ENCODE peak calls at places on chromosomes 12 and 14, in four cellular contexts. One of them, this sample, is unnamed.

GRCh38 chr12:130202201-130202600 is 39.9 kb downstream of the FZD10 start:
- DNase-seq in hepatocyte: no peak
- DNase-seq in uterus: no peak
- DNase-seq in tibial nerve: no peak
- DNase-seq in this sample: no peak

GRCh38 chr14:50000215-50001145 is 107.6 kb downstream of the ARF6 start:
- DNase-seq in hepatocyte: peak; percentile 82
- DNase-seq in uterus: peak; percentile 62
- DNase-seq in tibial nerve: peak; percentile 42
- DNase-seq in this sample: no peak

GRCh38 chr12:71581206-71581605 is 82.4 kb downstream of the ZFC3H1 start:
- DNase-seq in hepatocyte: no peak
- DNase-seq in uterus: no peak
- DNase-seq in tibial nerve: no peak
- DNase-seq in this sample: no peak

GRCh38 chr12:127539499-127539898 is 727.5 kb upstream of the TMEM132C start:
- DNase-seq in hepatocyte: no peak
- DNase-seq in uterus: no peak
- DNase-seq in tibial nerve: no peak
- DNase-seq in this sample: no peak

GRCh38 chr14:94897092-94897491 is 127.2 kb upstream of the GSC start:
- DNase-seq in hepatocyte: no peak
- DNase-seq in uterus: no peak
- DNase-seq in tibial nerve: no peak
- DNase-seq in this sample: no peak

GRCh38 chr12:12941450-12942350 is 10.3 kb downstream of the GPRC5D start:
- DNase-seq in hepatocyte: no peak
- DNase-seq in uterus: no peak
- DNase-seq in tibial nerve: no peak
- DNase-seq in this sample: no peak

GRCh38 chr12:123894823-123895338 is 77.8 kb downstream of the CCDC92 start:
- DNase-seq in hepatocyte: no peak
- DNase-seq in uterus: no peak
- DNase-seq in tibial nerve: no peak
- DNase-seq in this sample: no peak

GRCh38 chr12:29519585-29520182 is 22.2 kb upstream of the OVCH1 start:
- DNase-seq in hepatocyte: peak; percentile 60
- DNase-seq in uterus: peak; percentile 23
- DNase-seq in tibial nerve: peak; percentile 64
- DNase-seq in this sample: peak; percentile 24

GRCh38 chr14:22521449-22522239 is 67.4 kb downstream of the DAD1 start:
- DNase-seq in hepatocyte: no peak
- DNase-seq in uterus: no peak
- DNase-seq in tibial nerve: no peak
- DNase-seq in this sample: no peak

GRCh38 chr12:107537464-107538119 is 148.0 kb upstream of the PWP1 start:
- DNase-seq in hepatocyte: no peak
- DNase-seq in uterus: no peak
- DNase-seq in tibial nerve: no peak
- DNase-seq in this sample: no peak

GRCh38 chr12:25845415-25845814 is 113.1 kb upstream of the RASSF8 start:
- DNase-seq in hepatocyte: no peak
- DNase-seq in uterus: no peak
- DNase-seq in tibial nerve: no peak
- DNase-seq in this sample: no peak

GRCh38 chr12:42648061-42648460 is 58.5 kb upstream of the PRICKLE1 start:
- DNase-seq in hepatocyte: no peak
- DNase-seq in uterus: no peak
- DNase-seq in tibial nerve: no peak
- DNase-seq in this sample: no peak

GRCh38 chr12:79127268-79127895 is 262.8 kb downstream of the SYT1 start:
- DNase-seq in hepatocyte: peak; percentile 4
- DNase-seq in uterus: no peak
- DNase-seq in tibial nerve: no peak
- DNase-seq in this sample: peak; percentile 58

GRCh38 chr12:74980510-74980909 is 229.1 kb downstream of the KCNC2 start:
- DNase-seq in hepatocyte: peak; percentile 25
- DNase-seq in uterus: no peak
- DNase-seq in tibial nerve: no peak
- DNase-seq in this sample: no peak

GRCh38 chr12:132554857-132555630 is 55.3 kb downstream of the LRCOL1 start:
- DNase-seq in hepatocyte: no peak
- DNase-seq in uterus: no peak
- DNase-seq in tibial nerve: no peak
- DNase-seq in this sample: no peak

GRCh38 chr14:94015223-94015622 is 10.9 kb upstream of the OTUB2 start:
- DNase-seq in hepatocyte: no peak
- DNase-seq in uterus: no peak
- DNase-seq in tibial nerve: no peak
- DNase-seq in this sample: no peak

GRCh38 chr12:117042171-117042809 is 56.9 kb downstream of the TESC start:
- DNase-seq in hepatocyte: peak; percentile 80
- DNase-seq in uterus: no peak
- DNase-seq in tibial nerve: no peak
- DNase-seq in this sample: peak; percentile 27

GRCh38 chr14:37763266-37763665 is 167.8 kb downstream of the TTC6 start:
- DNase-seq in hepatocyte: no peak
- DNase-seq in uterus: no peak
- DNase-seq in tibial nerve: no peak
- DNase-seq in this sample: no peak

GRCh38 chr12:130456375-130457199 is 118.9 kb downstream of the PIWIL1 start:
- DNase-seq in hepatocyte: peak; percentile 24
- DNase-seq in uterus: no peak
- DNase-seq in tibial nerve: no peak
- DNase-seq in this sample: no peak

GRCh38 chr14:55500219-55500701 is 59.8 kb upstream of the TBPL2 start:
- DNase-seq in hepatocyte: no peak
- DNase-seq in uterus: no peak
- DNase-seq in tibial nerve: no peak
- DNase-seq in this sample: no peak

GRCh38 chr12:3712209-3712992 is 40.5 kb downstream of the CRACR2A start:
- DNase-seq in hepatocyte: no peak
- DNase-seq in uterus: no peak
- DNase-seq in tibial nerve: no peak
- DNase-seq in this sample: no peak

GRCh38 chr14:63328787-63329737 is 10.3 kb upstream of the GPHB5 start:
- DNase-seq in hepatocyte: no peak
- DNase-seq in uterus: no peak
- DNase-seq in tibial nerve: no peak
- DNase-seq in this sample: no peak

GRCh38 chr12:52942914-52943207 is 6.1 kb upstream of the KRT18 start:
- DNase-seq in hepatocyte: no peak
- DNase-seq in uterus: no peak
- DNase-seq in tibial nerve: no peak
- DNase-seq in this sample: no peak

GRCh38 chr12:110807640-110808039 is 39.1 kb upstream of the CCDC63 start:
- DNase-seq in hepatocyte: no peak
- DNase-seq in uterus: no peak
- DNase-seq in tibial nerve: no peak
- DNase-seq in this sample: no peak

GRCh38 chr12:123607756-123608155 is 5.9 kb downstream of the DDX55 start:
- DNase-seq in hepatocyte: no peak
- DNase-seq in uterus: no peak
- DNase-seq in tibial nerve: no peak
- DNase-seq in this sample: no peak

GRCh38 chr12:47071241-47071852 is 8.1 kb upstream of the PCED1B start:
- DNase-seq in hepatocyte: peak; percentile 28
- DNase-seq in uterus: no peak
- DNase-seq in tibial nerve: no peak
- DNase-seq in this sample: no peak

GRCh38 chr12:16531623-16532022 is 74.3 kb downstream of the LMO3 start:
- DNase-seq in hepatocyte: no peak
- DNase-seq in uterus: no peak
- DNase-seq in tibial nerve: no peak
- DNase-seq in this sample: no peak

GRCh38 chr14:70257526-70257925 is 68.8 kb upstream of the SLC8A3 start:
- DNase-seq in hepatocyte: no peak
- DNase-seq in uterus: no peak
- DNase-seq in tibial nerve: no peak
- DNase-seq in this sample: no peak

GRCh38 chr12:49946497-49946896 is 4.0 kb upstream of the AQP2 start:
- DNase-seq in hepatocyte: no peak
- DNase-seq in uterus: no peak
- DNase-seq in tibial nerve: no peak
- DNase-seq in this sample: no peak

GRCh38 chr12:120996133-120996746 is 17.9 kb downstream of the HNF1A start:
- DNase-seq in hepatocyte: no peak
- DNase-seq in uterus: no peak
- DNase-seq in tibial nerve: no peak
- DNase-seq in this sample: no peak

GRCh38 chr14:31582286-31582691 is 21.1 kb downstream of the NUBPL start:
- DNase-seq in hepatocyte: no peak
- DNase-seq in uterus: peak; percentile 35
- DNase-seq in tibial nerve: peak; percentile 52
- DNase-seq in this sample: no peak

GRCh38 chr12:118480235-118480634 is 103.9 kb downstream of the SUDS3 start:
- DNase-seq in hepatocyte: no peak
- DNase-seq in uterus: no peak
- DNase-seq in tibial nerve: no peak
- DNase-seq in this sample: no peak

GRCh38 chr12:2298556-2299195 is 245.9 kb downstream of the CACNA1C start:
- DNase-seq in hepatocyte: no peak
- DNase-seq in uterus: no peak
- DNase-seq in tibial nerve: no peak
- DNase-seq in this sample: no peak

GRCh38 chr12:121114019-121114639 is 18.5 kb upstream of the P2RX7 start:
- DNase-seq in hepatocyte: no peak
- DNase-seq in uterus: no peak
- DNase-seq in tibial nerve: no peak
- DNase-seq in this sample: no peak

GRCh38 chr14:23432102-23432925 is 3.1 kb downstream of the MYH7 start:
- DNase-seq in hepatocyte: no peak
- DNase-seq in uterus: no peak
- DNase-seq in tibial nerve: no peak
- DNase-seq in this sample: no peak

GRCh38 chr14:29156096-29156495 is 389.5 kb downstream of the FOXG1 start:
- DNase-seq in hepatocyte: no peak
- DNase-seq in uterus: no peak
- DNase-seq in tibial nerve: no peak
- DNase-seq in this sample: no peak

GRCh38 chr14:35088514-35088913 is 33.3 kb downstream of the PPP2R3C start:
- DNase-seq in hepatocyte: no peak
- DNase-seq in uterus: no peak
- DNase-seq in tibial nerve: no peak
- DNase-seq in this sample: no peak

GRCh38 chr14:75279739-75280447 is 1.3 kb downstream of the FOS start:
- DNase-seq in hepatocyte: peak; percentile 42
- DNase-seq in uterus: peak; percentile 45
- DNase-seq in tibial nerve: no peak
- DNase-seq in this sample: no peak

GRCh38 chr14:75280448-75280830 is 1.8 kb downstream of the FOS start:
- DNase-seq in hepatocyte: no peak
- DNase-seq in uterus: no peak
- DNase-seq in tibial nerve: no peak
- DNase-seq in this sample: no peak

GRCh38 chr14:75281691-75282000 is 3.0 kb downstream of the FOS start:
- DNase-seq in hepatocyte: no peak
- DNase-seq in uterus: no peak
- DNase-seq in tibial nerve: no peak
- DNase-seq in this sample: no peak

GRCh38 chr14:75282166-75282547 is 3.5 kb downstream of the FOS start:
- DNase-seq in hepatocyte: peak; percentile 58
- DNase-seq in uterus: no peak
- DNase-seq in tibial nerve: no peak
- DNase-seq in this sample: peak; percentile 69

GRCh38 chr14:75280831-75281690 is 2.4 kb downstream of the FOS start:
- DNase-seq in hepatocyte: peak; percentile 56
- DNase-seq in uterus: no peak
- DNase-seq in tibial nerve: peak; percentile 54
- DNase-seq in this sample: no peak
- H3K4me3 ChIP-seq in hepatocyte: peak overlapping the region; percentile 86
- H3K4me3 ChIP-seq in uterus: peak overlapping the region; percentile 79
- H3K4me3 ChIP-seq in tibial nerve: peak overlapping the region; percentile 88
- H3K4me3 ChIP-seq in this sample: peak overlapping the region; percentile 90

GRCh38 chr12:57534250-57534649 is 11.6 kb downstream of the MBD6 start:
- DNase-seq in hepatocyte: no peak
- DNase-seq in uterus: no peak
- DNase-seq in tibial nerve: no peak
- DNase-seq in this sample: no peak
- H3K36me3 ChIP-seq in hepatocyte: no peaks in the 10 kb centered on the region
- H3K36me3 ChIP-seq in uterus: no peaks in the 10 kb centered on the region
- H3K36me3 ChIP-seq in tibial nerve: peaks cover 25% of the 10 kb centered on the region
- H3K36me3 ChIP-seq in this sample: peaks cover 26% of the 10 kb centered on the region

GRCh38 chr12:54257332-54257731 is 22.6 kb downstream of the CBX5 start:
- DNase-seq in hepatocyte: no peak
- DNase-seq in uterus: no peak
- DNase-seq in tibial nerve: no peak
- DNase-seq in this sample: no peak

GRCh38 chr12:54262403-54262925 is 17.5 kb downstream of the CBX5 start:
- DNase-seq in hepatocyte: peak; percentile 49
- DNase-seq in uterus: no peak
- DNase-seq in tibial nerve: no peak
- DNase-seq in this sample: no peak

GRCh38 chr12:54258286-54258685 is 21.6 kb downstream of the CBX5 start:
- DNase-seq in hepatocyte: no peak
- DNase-seq in uterus: no peak
- DNase-seq in tibial nerve: no peak
- DNase-seq in this sample: no peak

GRCh38 chr12:54261817-54262402 is 18.0 kb downstream of the CBX5 start:
- DNase-seq in hepatocyte: no peak
- DNase-seq in uterus: no peak
- DNase-seq in tibial nerve: no peak
- DNase-seq in this sample: no peak

DNA sequence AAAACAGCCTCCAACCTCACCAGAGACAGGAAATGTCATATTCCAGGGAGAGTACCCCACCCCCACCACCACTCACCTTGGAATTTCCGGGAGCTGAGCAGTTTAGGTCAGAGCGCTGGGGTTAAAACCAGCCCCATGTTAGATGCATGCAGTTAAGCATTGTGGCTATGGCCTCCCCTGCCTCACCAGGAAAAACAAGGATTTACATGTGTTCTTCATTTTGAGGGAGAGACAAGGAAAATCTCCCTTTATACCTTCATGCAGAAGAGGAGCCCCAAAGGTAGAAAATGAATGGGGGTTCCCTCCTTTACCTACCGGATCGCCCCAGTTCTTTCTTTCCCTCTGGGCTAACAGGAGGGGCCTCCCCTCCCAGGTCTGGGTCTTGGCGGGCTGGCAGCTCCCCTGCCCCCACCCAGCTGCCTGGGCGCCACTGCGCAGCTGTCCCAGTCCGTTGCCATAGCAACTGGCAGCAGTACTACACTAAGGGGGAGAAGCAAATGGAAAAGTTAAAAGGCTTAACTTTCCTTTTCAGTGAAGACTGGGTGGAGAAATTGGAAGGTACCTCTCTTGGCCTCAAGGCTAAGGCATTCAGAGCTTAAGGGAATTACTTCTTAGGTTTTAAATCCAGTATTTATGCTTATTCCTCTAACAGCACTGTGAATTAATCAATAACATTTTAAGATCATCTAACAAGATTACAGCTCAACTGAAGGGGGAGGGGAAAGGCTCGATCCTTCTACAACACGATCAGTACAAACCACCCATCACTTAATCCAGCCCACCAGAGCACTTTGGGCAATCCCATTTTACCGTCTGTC is 20.5 kb downstream of the CBX5 start:
- DNase-seq in hepatocyte: peak; percentile 95
- DNase-seq in uterus: peak; percentile 61
- DNase-seq in tibial nerve: peak; percentile 68
- DNase-seq in this sample: no peak
- H3K27ac ChIP-seq in hepatocyte: peak overlapping the region; percentile 91
- H3K27ac ChIP-seq in uterus: peak overlapping the region; percentile 67
- H3K27ac ChIP-seq in tibial nerve: peak overlapping the region; percentile 88
- H3K27ac ChIP-seq in this sample: no peak overlapping the region

GRCh38 chr14:97634786-97635185 is 837.6 kb downstream of the VRK1 start:
- DNase-seq in hepatocyte: no peak
- DNase-seq in uterus: no peak
- DNase-seq in tibial nerve: no peak
- DNase-seq in this sample: no peak
- H3K4me3 ChIP-seq in hepatocyte: no peak overlapping the region
- H3K4me3 ChIP-seq in uterus: no peak overlapping the region
- H3K4me3 ChIP-seq in tibial nerve: no peak overlapping the region
- H3K4me3 ChIP-seq in this sample: no peak overlapping the region

This sample was measured in PC-9.